ENCODE peak calls at places on chromosome 9, in nine cellular contexts. F is HCT116, E is OCI-LY7, H is mammary epithelial cell, T is H9, O is fibroblast of lung, G is IMR-90, A is PC-9, K is MM.1S. W is an unnamed sample.

GRCh38 chr9:71819115-71819739 is 50.9 kb upstream of the CEMIP2 start:
- DNase-seq in T (no peak), G (peak), F (peak), K (peak), O (peak), E (peak), H (no peak), A (peak), W (no peak)

GRCh38 chr9:87395804-87396458 is 101.7 kb upstream of the DAPK1 start:
- DNase-seq in F (no peak), G (no peak), H (no peak), O (peak), E (no peak), T (no peak), A (no peak), K (no peak), W (no peak)

GRCh38 chr9:89929721-89930480 is 325.1 kb downstream of the GADD45G start:
- DNase-seq in K (no peak), O (peak), T (no peak), E (no peak), H (peak), F (no peak), A (no peak), G (peak), W (no peak)

GRCh38 chr9:84867171-84867570 is 197.6 kb downstream of the NTRK2 start:
- DNase-seq in K (no peak), F (no peak), A (no peak), H (no peak), O (no peak), T (no peak), E (no peak), G (no peak), W (no peak)

GRCh38 chr9:71218774-71219173 is 97.4 kb upstream of the TRPM3 start:
- DNase-seq in G (no peak), A (no peak), T (no peak), E (no peak), O (peak), H (peak), F (no peak), K (no peak), W (no peak)

GRCh38 chr9:12439267-12439666 is 253.9 kb upstream of the TYRP1 start:
- DNase-seq in H (no peak), F (no peak), A (no peak), T (no peak), G (no peak), E (no peak), K (no peak), O (no peak), W (no peak)

GRCh38 chr9:92709240-92709639 is 39.3 kb upstream of the IPPK start:
- DNase-seq in K (no peak), E (no peak), H (peak), F (no peak), T (no peak), G (no peak), O (peak), A (no peak), W (peak)

GRCh38 chr9:38092200-38092524 is 23.1 kb upstream of the SHB start:
- DNase-seq in O (no peak), E (no peak), A (no peak), H (no peak), K (no peak), F (no peak), G (no peak), T (no peak), W (no peak)

GRCh38 chr9:4547016-4547415 is 56.7 kb downstream of the SLC1A1 start:
- DNase-seq in A (no peak), E (no peak), O (peak), H (no peak), T (no peak), K (no peak), G (peak), F (no peak), W (no peak)

GRCh38 chr9:87766697-87767096 is 40.8 kb downstream of the CTSL start:
- DNase-seq in K (no peak), H (peak), G (no peak), O (no peak), T (peak), A (peak), F (peak), E (no peak), W (peak)

GRCh38 chr9:136546697-136547481 is 1.0 kb upstream of the NOTCH1 start:
- DNase-seq in O (peak), H (peak), G (peak), F (no peak), A (peak), E (peak), K (peak), T (peak), W (no peak)

GRCh38 chr9:686381-686813 is 155.1 kb upstream of the DMRT1 start:
- DNase-seq in O (peak), G (no peak), E (no peak), H (peak), K (no peak), F (no peak), A (peak), T (no peak), W (peak)

DNA sequence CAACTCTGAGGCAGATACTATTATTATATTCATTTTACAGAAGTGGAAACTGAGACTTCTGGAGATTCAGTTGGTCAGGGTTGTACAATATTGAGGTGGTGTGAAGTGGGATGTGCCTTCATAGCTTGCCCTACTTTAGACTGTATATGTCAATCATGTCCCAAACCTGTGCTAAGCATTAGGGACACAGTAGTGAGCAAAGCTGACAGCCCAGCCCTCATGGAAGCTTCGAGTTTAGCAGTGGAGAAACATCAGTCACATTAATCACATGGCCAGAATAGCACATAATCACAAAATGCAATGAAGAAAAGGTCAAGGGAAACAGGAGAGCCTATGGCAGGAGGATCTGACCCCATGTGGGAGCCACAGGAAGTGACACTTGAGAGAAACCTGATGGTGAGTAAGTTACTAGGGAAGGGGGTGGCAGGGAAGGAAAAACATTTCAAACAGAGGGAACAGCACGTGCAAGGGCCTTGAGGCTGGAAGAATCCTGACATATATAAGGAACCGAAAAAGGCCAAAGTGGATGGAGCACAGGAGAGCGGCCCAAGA is 20.5 kb upstream of the RALGPS1 start:
- DNase-seq in A (no peak), H (no peak), K (no peak), E (no peak), F (no peak), T (no peak), O (no peak), G (no peak), W (no peak)
- H3K4me2 ChIP-seq in A (no peak), H (no peak), K (no peak), E (no peak), F (no peak), T (no peak), O (no peak), G (no peak), W (no peak)

DNA sequence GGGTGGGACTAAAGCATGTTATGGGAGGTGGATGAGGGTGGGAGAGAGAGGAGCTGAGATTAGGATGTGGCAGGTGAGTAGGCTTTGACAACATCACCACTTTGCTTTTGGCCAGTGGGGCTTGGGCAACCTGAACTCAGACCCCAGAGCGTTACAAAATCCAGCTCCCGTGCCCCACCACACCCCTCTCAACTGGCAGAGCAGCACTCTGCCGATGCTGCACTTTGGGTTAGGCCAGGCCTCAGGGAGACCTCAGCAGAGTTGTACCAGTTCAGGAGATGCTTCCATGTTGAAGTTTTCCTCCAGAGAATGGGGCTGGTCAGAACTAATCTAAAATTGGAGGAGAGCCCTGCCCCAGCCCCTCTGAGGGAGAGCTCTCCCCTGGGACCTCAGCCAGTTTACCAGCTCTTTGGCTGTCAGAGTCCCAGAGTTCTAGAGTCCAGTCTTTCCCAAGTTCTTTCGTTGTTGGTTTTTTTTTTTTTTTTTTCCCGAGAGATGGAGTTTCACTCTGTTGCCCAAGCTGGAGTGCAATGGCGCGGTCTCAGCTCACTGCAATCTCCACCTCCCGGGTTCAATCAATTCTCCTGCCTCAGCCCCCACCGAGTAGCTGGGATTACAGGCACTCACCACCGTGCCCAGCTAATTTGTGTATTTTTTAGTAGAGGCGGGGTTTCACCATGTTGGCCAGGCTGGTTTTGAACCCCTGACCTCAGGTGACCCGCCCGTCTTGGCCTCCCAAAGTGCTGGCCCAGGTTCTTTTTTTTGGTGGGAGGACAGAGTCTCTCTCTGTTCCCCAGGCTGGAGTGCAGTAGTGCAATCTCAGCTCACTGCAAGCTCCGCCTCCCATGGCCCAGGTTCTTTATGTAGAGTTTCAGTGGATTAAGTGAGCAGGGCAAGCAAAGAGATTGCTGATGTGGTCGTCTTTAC is 17.8 kb downstream of the NUDT2 start:
- DNase-seq in E (no peak), F (no peak), K (no peak), G (no peak), A (no peak), T (no peak), O (no peak), H (no peak), W (no peak)
- H2AFZ ChIP-seq in E (no peak), F (no peak), K (no peak), G (no peak), A (no peak), T (no peak), O (no peak), H (no peak), W (no peak)

GRCh38 chr9:134067904-134068741 is at the start of gene BRD3:
- DNase-seq in A (peak), F (peak), O (peak), K (peak), G (peak), T (peak), H (peak), E (peak), W (peak)
- TF ChIP-seq CTCF in A (no peak), F (no peak), O (no peak), K (no peak), G (no peak), T (no peak), H (no peak), E (no peak), W (no peak)

GRCh38 chr9:68708513-68708912 is 3.5 kb downstream of the PIP5K1B start:
- DNase-seq in G (no peak), E (peak), O (no peak), H (no peak), F (no peak), A (no peak), T (no peak), K (no peak), W (no peak)
- H3K4me2 ChIP-seq in G (no peak), E (peak), O (no peak), H (no peak), F (no peak), A (no peak), T (no peak), K (peak), W (no peak)

GRCh38 chr9:76574171-76574767 is 115.3 kb downstream of the GCNT1 start:
- DNase-seq in F (no peak), H (no peak), O (peak), K (no peak), T (no peak), A (no peak), E (no peak), G (no peak), W (no peak)

GRCh38 chr9:76572205-76572550 is 113.2 kb downstream of the GCNT1 start:
- DNase-seq in T (no peak), O (no peak), G (no peak), E (no peak), K (no peak), A (no peak), F (no peak), H (no peak), W (no peak)

GRCh38 chr9:76580188-76580587 is 121.2 kb downstream of the GCNT1 start:
- DNase-seq in G (no peak), T (no peak), E (peak), H (no peak), K (no peak), F (no peak), A (no peak), O (no peak), W (no peak)

GRCh38 chr9:76580832-76581231 is 121.8 kb downstream of the GCNT1 start:
- DNase-seq in E (no peak), F (no peak), T (no peak), H (no peak), K (no peak), A (no peak), O (no peak), G (no peak), W (no peak)

GRCh38 chr9:76576344-76576743 is 117.4 kb downstream of the GCNT1 start:
- DNase-seq in A (no peak), K (no peak), O (peak), G (peak), F (no peak), H (peak), E (peak), T (no peak), W (no peak)
- H2AFZ ChIP-seq in A (peak), K (no peak), O (peak), G (no peak), F (no peak), H (no peak), E (peak), T (no peak), W (no peak)

GRCh38 chr9:108836771-108837170 is 19.0 kb downstream of the ACTL7B start:
- DNase-seq in T (no peak), A (no peak), K (no peak), F (no peak), G (no peak), H (peak), O (peak), E (no peak), W (no peak)

GRCh38 chr9:108834959-108835696 is 20.7 kb downstream of the ACTL7B start:
- DNase-seq in F (no peak), A (no peak), T (no peak), H (peak), O (no peak), G (no peak), E (no peak), K (peak), W (peak)

GRCh38 chr9:108835831-108836230 is 20.0 kb downstream of the ACTL7B start:
- DNase-seq in A (no peak), F (no peak), K (no peak), T (no peak), H (peak), O (no peak), E (no peak), G (no peak), W (no peak)

GRCh38 chr9:108837530-108837929 is 18.3 kb downstream of the ACTL7B start:
- DNase-seq in E (no peak), A (no peak), K (no peak), G (no peak), T (no peak), H (peak), O (no peak), F (no peak), W (peak)

DNA sequence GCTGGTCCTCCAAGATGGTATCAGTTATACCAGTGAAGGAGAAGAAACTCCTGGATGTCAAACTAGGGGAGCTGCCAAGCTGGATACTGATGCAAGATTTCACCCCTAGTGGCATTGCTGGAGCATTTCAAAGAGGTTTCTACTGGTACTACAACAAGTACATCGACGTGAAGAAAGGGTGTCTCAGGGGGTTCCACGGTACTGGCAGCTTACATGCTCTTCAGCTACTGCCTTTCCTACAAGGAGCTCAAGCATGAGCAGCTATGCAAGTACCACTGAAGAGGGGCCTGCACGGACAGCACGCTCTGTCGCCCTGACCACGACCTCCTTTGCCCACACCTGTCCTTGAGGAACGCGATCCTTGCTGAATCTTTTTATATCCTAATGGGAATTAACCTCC is 19.5 kb downstream of the ACTL7B start:
- DNase-seq in F (no peak), G (no peak), A (no peak), O (no peak), T (no peak), H (no peak), K (no peak), E (no peak), W (no peak)
- TF ChIP-seq CTCF in F (peak), G (no peak), A (no peak), O (no peak), T (peak), H (no peak), K (no peak), E (no peak), W (no peak)

GRCh38 chr9:121650220-121651013 is 1.0 kb upstream of the DAB2IP start:
- DNase-seq in O (peak), G (peak), H (no peak), K (no peak), A (peak), E (no peak), F (no peak), T (peak), W (no peak)
- H3K4me2 ChIP-seq in O (no peak), G (no peak), H (no peak), K (no peak), A (peak), E (no peak), F (peak), T (peak), W (no peak)

DNA sequence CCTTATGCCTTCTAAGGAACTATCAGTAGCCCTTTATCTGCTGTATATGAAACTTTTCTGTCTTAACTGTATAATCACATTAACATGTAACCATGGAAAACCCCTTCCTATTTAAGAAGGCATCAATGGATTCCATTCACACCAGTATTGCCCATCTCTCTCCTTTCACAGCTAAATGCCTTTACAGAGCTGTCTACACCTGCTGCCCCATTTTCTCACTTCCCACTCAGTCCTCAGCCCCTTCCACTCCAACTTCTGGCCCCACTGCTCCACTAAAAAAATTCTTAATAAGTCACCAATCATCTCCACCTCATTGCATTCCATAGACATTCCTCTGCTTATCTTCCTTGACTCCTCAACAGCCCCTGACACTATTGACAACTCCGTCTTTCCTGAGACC is 50.8 kb downstream of the SEC61B start:
- DNase-seq in G (no peak), O (no peak), K (no peak), F (no peak), T (no peak), A (no peak), H (no peak), E (no peak), W (no peak)
- H2AFZ ChIP-seq in G (no peak), O (no peak), K (no peak), F (no peak), T (no peak), A (no peak), H (no peak), E (no peak), W (no peak)